ENCODE peak calls at places on chromosome 19, in four cellular contexts. X is uterus, G is adrenal gland, V is lower leg skin. S is an unnamed sample.

GRCh38 chr19:5032101-5032967 is 63.4 kb downstream of the KDM4B start:
- DNase-seq in G (peak), V (peak), X (no peak), S (no peak)

GRCh38 chr19:13267131-13267530 is 116.9 kb downstream of the IER2 start:
- DNase-seq in G (no peak), X (no peak), V (no peak), S (no peak)

GRCh38 chr19:12187625-12188024 is 24.7 kb downstream of the ZNF136 start:
- DNase-seq in G (no peak), X (no peak), V (no peak), S (peak)

GRCh38 chr19:12779162-12779993 is 4.0 kb upstream of the HOOK2 start:
- DNase-seq in V (peak), X (peak), G (peak), S (peak)

GRCh38 chr19:15730538-15730937 is 2.7 kb downstream of the OR10H2 start:
- DNase-seq in G (no peak), V (no peak), X (no peak), S (no peak)

GRCh38 chr19:46704379-46705076 is 12.4 kb downstream of the PRKD2 start:
- DNase-seq in G (peak), V (peak), X (peak), S (peak)

GRCh38 chr19:15934332-15935078 is at the start of gene CYP4F11:
- DNase-seq in V (peak), G (peak), X (peak), S (no peak)

GRCh38 chr19:33687761-33688656 is 66.3 kb downstream of the CHST8 start:
- DNase-seq in G (no peak), X (peak), V (peak), S (no peak)

GRCh38 chr19:33612928-33613327 is 8.8 kb upstream of the CHST8 start:
- DNase-seq in G (no peak), X (no peak), V (peak), S (no peak)

GRCh38 chr19:13156968-13157882 is 7.0 kb downstream of the IER2 start:
- DNase-seq in G (no peak), X (no peak), V (no peak), S (no peak)

GRCh38 chr19:28482221-28482620 is 730.7 kb downstream of the UQCRFS1 start:
- DNase-seq in X (no peak), G (no peak), V (no peak), S (no peak)

GRCh38 chr19:45999653-46000121 is 4.4 kb downstream of the CCDC61 start:
- DNase-seq in G (peak), V (no peak), X (peak), S (peak)

GRCh38 chr19:46718157-46718933 is 1.4 kb upstream of the PRKD2 start:
- DNase-seq in V (no peak), G (no peak), X (no peak), S (peak)

GRCh38 chr19:23762884-23763711 is 4.4 kb upstream of the ZNF681 start:
- DNase-seq in X (peak), G (peak), V (peak), S (peak)

GRCh38 chr19:35596366-35596999 is 10.5 kb downstream of the PMIS2 start:
- DNase-seq in V (no peak), X (no peak), G (no peak), S (no peak)

GRCh38 chr19:33438016-33438671 is 64.6 kb downstream of the CEBPG start:
- DNase-seq in G (no peak), V (no peak), X (no peak), S (no peak)

GRCh38 chr19:14248578-14249011 is 42.6 kb upstream of the ADGRL1 start:
- DNase-seq in V (peak), G (no peak), X (peak), S (no peak)

GRCh38 chr19:23116802-23117571 is at the start of gene ZNF730:
- DNase-seq in G (no peak), X (peak), V (no peak), S (peak)

GRCh38 chr19:19361075-19361594 is 40.5 kb downstream of the MAU2 start:
- DNase-seq in G (peak), V (peak), X (peak), S (peak)

GRCh38 chr19:55368701-55369563 is 1.3 kb downstream of the IL11 start:
- DNase-seq in V (no peak), G (no peak), X (no peak), S (no peak)

GRCh38 chr19:5655412-5655811 is 24.9 kb downstream of the MICOS13 start:
- DNase-seq in X (no peak), V (no peak), G (no peak), S (no peak)

GRCh38 chr19:13619203-13619632 is 112.9 kb upstream of the CACNA1A start:
- DNase-seq in V (no peak), X (no peak), G (no peak), S (no peak)

GRCh38 chr19:2270157-2270571 is 11.8 kb downstream of the PEAK3 start:
- DNase-seq in V (peak), G (peak), X (peak), S (peak)

GRCh38 chr19:2269244-2270156 is 12.5 kb downstream of the PEAK3 start:
- DNase-seq in X (peak), V (peak), G (peak), S (peak)

GRCh38 chr19:2271516-2272103 is 10.4 kb downstream of the PEAK3 start:
- DNase-seq in G (peak), X (no peak), V (no peak), S (peak)

GRCh38 chr19:2268861-2269243 is 12.6 kb upstream of the JSRP1 start:
- DNase-seq in V (no peak), G (no peak), X (no peak), S (no peak)

DNA sequence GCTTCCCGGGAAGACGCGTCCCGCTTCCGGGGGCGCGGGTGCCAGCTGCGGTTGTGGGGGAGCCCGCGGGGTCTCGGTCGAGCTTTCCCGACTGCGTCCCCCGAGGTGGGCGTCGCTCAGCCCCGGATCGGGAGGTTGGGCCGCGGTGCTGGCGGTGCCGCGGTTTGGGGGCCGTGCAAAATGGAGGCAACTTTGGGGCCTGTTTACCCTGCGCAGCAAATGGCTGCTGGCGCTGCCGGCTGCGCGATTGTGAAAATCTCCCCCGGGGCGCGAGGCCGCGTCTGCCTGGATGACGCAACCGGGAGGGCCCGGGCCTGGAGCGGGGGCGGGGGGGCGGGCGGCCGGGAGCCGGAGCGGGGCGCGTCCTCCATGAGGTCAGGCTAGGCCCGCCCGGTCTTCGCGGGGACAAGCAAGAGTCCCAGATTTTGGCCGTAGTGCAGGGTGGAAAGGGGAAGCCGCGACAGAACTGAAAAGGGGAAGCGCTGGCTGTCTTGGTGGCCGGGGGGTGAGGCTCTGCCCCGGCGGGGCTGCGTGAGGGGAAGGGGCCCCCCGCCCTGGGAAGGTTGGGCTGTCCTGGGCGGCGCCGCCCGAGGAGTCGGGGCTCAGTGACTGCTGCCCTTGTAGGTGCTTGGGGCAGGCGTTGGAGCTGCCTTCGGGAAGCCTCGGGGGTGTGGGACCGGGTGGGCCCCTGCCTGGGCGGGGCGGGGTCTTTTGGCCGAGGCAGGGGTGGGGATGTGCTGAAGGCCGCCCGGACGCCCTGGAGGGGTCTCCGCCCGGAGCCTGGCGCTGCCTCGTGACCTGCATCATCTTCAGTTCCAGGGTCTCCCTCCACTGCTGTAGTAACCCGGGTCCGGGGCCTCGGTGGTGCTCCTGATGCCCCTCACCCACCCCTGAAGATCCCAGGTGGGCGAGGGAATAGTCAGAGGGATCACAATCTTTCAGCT is 11.1 kb downstream of the PEAK3 start:
- DNase-seq in G (peak), V (peak), X (peak), S (peak)
- TF ChIP-seq POLR2A in G (peak), V (no peak), X (peak), S (peak)

GRCh38 chr19:50657222-50657669 is 8.0 kb downstream of the C19orf81 start:
- DNase-seq in V (no peak), G (no peak), X (no peak), S (no peak)
- TF ChIP-seq POLR2A in V (no peak), G (no peak), X (no peak), S (no peak)

DNA sequence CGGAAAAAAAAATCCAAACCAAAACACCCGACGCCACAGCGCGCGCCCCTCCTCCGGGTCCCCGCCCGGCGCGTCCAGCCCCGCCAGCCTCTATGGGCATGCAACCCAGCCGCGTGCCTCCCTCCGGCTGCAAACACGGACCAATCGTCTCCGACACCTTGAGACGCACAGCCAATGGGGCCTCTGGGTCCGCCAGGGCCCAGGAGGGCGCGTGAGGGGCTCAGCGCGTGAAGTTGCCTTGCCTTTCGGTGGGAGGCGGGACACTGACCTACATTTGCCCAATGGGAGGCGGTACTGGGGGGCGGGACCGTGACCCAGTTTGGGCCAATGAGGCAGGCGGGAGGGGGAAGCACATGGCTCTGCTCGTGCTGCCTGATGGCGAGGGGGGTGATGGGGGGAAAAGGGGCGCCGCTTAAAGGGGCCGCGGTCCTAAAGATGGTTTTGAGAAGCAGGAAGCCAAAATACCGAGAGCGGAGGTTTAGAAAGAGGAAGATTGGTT is 319 bp upstream of the DBP start:
- DNase-seq in V (peak), X (peak), G (peak), S (peak)
- TF ChIP-seq POLR2A in V (no peak), X (peak), G (no peak), S (no peak)

GRCh38 chr19:2055871-2056809 is 5.1 kb upstream of the MKNK2 start:
- DNase-seq in V (peak), X (peak), G (peak), S (no peak)
- TF ChIP-seq POLR2A in V (no peak), X (peak), G (no peak), S (peak)

DNA sequence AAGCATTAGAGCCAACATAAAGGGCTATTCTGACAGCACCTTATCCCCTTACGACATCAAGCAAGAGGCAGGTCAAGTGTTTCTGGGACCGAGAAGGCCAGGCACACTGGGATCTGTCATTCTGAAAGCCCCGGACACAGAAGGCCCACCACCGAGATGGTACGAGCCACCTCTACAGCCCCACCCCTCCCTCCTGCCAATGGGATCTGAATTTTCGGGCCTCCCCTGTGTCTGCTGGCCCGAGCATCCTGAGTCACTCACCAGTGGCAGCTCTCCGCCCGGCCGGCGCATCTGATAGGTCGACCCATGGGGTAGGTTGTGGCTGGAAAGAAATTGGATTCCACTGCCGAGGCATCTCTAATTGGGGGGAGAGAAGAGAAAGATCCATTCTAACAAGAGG is 2.6 kb downstream of the TIMM44 start:
- DNase-seq in X (no peak), G (no peak), V (no peak), S (no peak)
- TF ChIP-seq POLR2A in X (no peak), G (no peak), V (no peak), S (no peak)

GRCh38 chr19:10870501-10870954 is 825 bp upstream of the CARM1 start:
- DNase-seq in X (no peak), G (no peak), V (peak), S (no peak)
- TF ChIP-seq POLR2A in X (no peak), G (no peak), V (no peak), S (no peak)

DNA sequence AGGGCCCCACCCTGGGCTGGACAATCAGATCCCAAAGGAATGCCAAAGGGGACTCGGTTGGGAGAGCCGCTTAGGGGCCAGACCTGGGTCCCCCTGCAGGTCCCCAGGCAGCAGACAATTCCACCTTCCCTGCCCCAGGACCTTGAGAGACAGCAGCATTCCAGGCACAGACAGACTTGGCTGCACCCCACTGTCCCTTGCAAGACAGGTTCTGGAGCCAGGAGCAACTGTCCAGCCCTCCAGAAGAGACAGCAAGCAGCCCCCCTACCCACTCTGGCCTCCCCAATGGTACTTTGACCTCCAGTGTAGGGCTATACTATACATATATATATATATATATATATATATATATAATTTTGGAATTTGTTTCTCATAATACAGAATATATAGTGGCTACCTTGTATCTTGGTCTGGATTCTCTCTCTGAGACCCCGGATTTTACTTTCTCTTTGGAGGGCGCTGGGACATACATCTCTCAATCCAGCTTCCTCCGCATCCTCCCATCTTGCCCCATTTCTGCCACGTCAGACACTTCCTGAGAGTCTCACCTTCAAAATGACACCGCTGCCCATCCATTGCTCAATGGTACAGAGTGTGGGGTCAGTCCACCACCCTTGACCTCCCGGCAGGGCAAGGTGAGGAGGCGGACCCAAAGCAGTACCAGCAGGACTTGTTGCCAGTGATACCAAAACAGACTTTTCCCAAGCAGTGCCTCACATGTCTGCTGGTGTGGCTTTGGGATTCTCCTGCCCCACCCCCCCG is 12.7 kb downstream of the SMIM24 start:
- DNase-seq in V (no peak), X (peak), G (no peak), S (no peak)
- TF ChIP-seq POLR2A in V (no peak), X (no peak), G (no peak), S (no peak)

S was measured in erythroblast.